ENCODE peak calls at places on chromosomes 12 and 14, in nine cellular contexts. One of them, this sample, is unnamed.

GRCh38 chr14:100661340-100661712 is 65.4 kb upstream of the DLK1 start:
- DNase-seq in NT2/D1: no peak
- DNase-seq in activated T-cell treated with anti-CD3 and anti-CD28 coated beads, Interleukin-2, amount 50 U/mL, for 72 hours: no peak
- DNase-seq in mesendoderm: no peak
- DNase-seq in fibroblast of pulmonary artery: no peak
- DNase-seq in COR-L47: no peak
- DNase-seq in stimulated activated CD8-positive, alpha-beta memory T cell treated with anti-CD3 and anti-CD28 coated beads, Interleukin-7, amount 100 ng/mL, for 48 hours: no peak
- DNase-seq in CD4-positive, alpha-beta T cell: no peak
- DNase-seq in Right ventricle myocardium inferior: no peak
- DNase-seq in this sample: no peak

GRCh38 chr14:59582845-59583509 is 6.4 kb upstream of the CCDC175 start:
- DNase-seq in activated T-cell treated with anti-CD3 and anti-CD28 coated beads, Interleukin-2, amount 50 U/mL, for 72 hours: no peak
- DNase-seq in mesendoderm: peak
- DNase-seq in CD4-positive, alpha-beta T cell: no peak
- DNase-seq in COR-L47: no peak
- DNase-seq in stimulated activated CD8-positive, alpha-beta memory T cell treated with anti-CD3 and anti-CD28 coated beads, Interleukin-7, amount 100 ng/mL, for 48 hours: no peak
- DNase-seq in fibroblast of pulmonary artery: no peak
- DNase-seq in NT2/D1: no peak
- DNase-seq in Right ventricle myocardium inferior: peak
- DNase-seq in this sample: no peak

GRCh38 chr12:94676011-94676709 is 25.8 kb upstream of the TMCC3 start:
- DNase-seq in NT2/D1: no peak
- DNase-seq in mesendoderm: peak
- DNase-seq in COR-L47: no peak
- DNase-seq in activated T-cell treated with anti-CD3 and anti-CD28 coated beads, Interleukin-2, amount 50 U/mL, for 72 hours: no peak
- DNase-seq in Right ventricle myocardium inferior: peak
- DNase-seq in stimulated activated CD8-positive, alpha-beta memory T cell treated with anti-CD3 and anti-CD28 coated beads, Interleukin-7, amount 100 ng/mL, for 48 hours: no peak
- DNase-seq in CD4-positive, alpha-beta T cell: no peak
- DNase-seq in fibroblast of pulmonary artery: peak
- DNase-seq in this sample: no peak

GRCh38 chr12:121392325-121392716 is 7.6 kb upstream of the RNF34 start:
- DNase-seq in mesendoderm: no peak
- DNase-seq in Right ventricle myocardium inferior: no peak
- DNase-seq in COR-L47: no peak
- DNase-seq in fibroblast of pulmonary artery: no peak
- DNase-seq in CD4-positive, alpha-beta T cell: no peak
- DNase-seq in stimulated activated CD8-positive, alpha-beta memory T cell treated with anti-CD3 and anti-CD28 coated beads, Interleukin-7, amount 100 ng/mL, for 48 hours: no peak
- DNase-seq in activated T-cell treated with anti-CD3 and anti-CD28 coated beads, Interleukin-2, amount 50 U/mL, for 72 hours: no peak
- DNase-seq in NT2/D1: no peak
- DNase-seq in this sample: no peak

GRCh38 chr14:105861985-105862465 is 335.6 kb downstream of the TMEM121 start:
- DNase-seq in CD4-positive, alpha-beta T cell: peak
- DNase-seq in activated T-cell treated with anti-CD3 and anti-CD28 coated beads, Interleukin-2, amount 50 U/mL, for 72 hours: peak
- DNase-seq in Right ventricle myocardium inferior: peak
- DNase-seq in stimulated activated CD8-positive, alpha-beta memory T cell treated with anti-CD3 and anti-CD28 coated beads, Interleukin-7, amount 100 ng/mL, for 48 hours: peak
- DNase-seq in COR-L47: no peak
- DNase-seq in fibroblast of pulmonary artery: no peak
- DNase-seq in NT2/D1: no peak
- DNase-seq in mesendoderm: no peak
- DNase-seq in this sample: no peak

GRCh38 chr14:51609987-51610283 is 41.8 kb upstream of the FRMD6 start:
- DNase-seq in mesendoderm: no peak
- DNase-seq in Right ventricle myocardium inferior: no peak
- DNase-seq in CD4-positive, alpha-beta T cell: no peak
- DNase-seq in fibroblast of pulmonary artery: peak
- DNase-seq in activated T-cell treated with anti-CD3 and anti-CD28 coated beads, Interleukin-2, amount 50 U/mL, for 72 hours: no peak
- DNase-seq in stimulated activated CD8-positive, alpha-beta memory T cell treated with anti-CD3 and anti-CD28 coated beads, Interleukin-7, amount 100 ng/mL, for 48 hours: no peak
- DNase-seq in COR-L47: no peak
- DNase-seq in NT2/D1: no peak
- DNase-seq in this sample: no peak

GRCh38 chr12:53113307-53113706 is 10.0 kb downstream of the SOAT2 start:
- DNase-seq in Right ventricle myocardium inferior: no peak
- DNase-seq in mesendoderm: no peak
- DNase-seq in COR-L47: no peak
- DNase-seq in stimulated activated CD8-positive, alpha-beta memory T cell treated with anti-CD3 and anti-CD28 coated beads, Interleukin-7, amount 100 ng/mL, for 48 hours: no peak
- DNase-seq in fibroblast of pulmonary artery: no peak
- DNase-seq in activated T-cell treated with anti-CD3 and anti-CD28 coated beads, Interleukin-2, amount 50 U/mL, for 72 hours: no peak
- DNase-seq in CD4-positive, alpha-beta T cell: no peak
- DNase-seq in NT2/D1: no peak
- DNase-seq in this sample: no peak

GRCh38 chr12:44930972-44931600 is 55.0 kb upstream of the NELL2 start:
- DNase-seq in COR-L47: peak
- DNase-seq in NT2/D1: peak
- DNase-seq in CD4-positive, alpha-beta T cell: no peak
- DNase-seq in activated T-cell treated with anti-CD3 and anti-CD28 coated beads, Interleukin-2, amount 50 U/mL, for 72 hours: no peak
- DNase-seq in Right ventricle myocardium inferior: no peak
- DNase-seq in mesendoderm: peak
- DNase-seq in stimulated activated CD8-positive, alpha-beta memory T cell treated with anti-CD3 and anti-CD28 coated beads, Interleukin-7, amount 100 ng/mL, for 48 hours: no peak
- DNase-seq in fibroblast of pulmonary artery: peak
- DNase-seq in this sample: peak

GRCh38 chr12:12804432-12804886 is 8.7 kb upstream of the DDX47 start:
- DNase-seq in COR-L47: no peak
- DNase-seq in activated T-cell treated with anti-CD3 and anti-CD28 coated beads, Interleukin-2, amount 50 U/mL, for 72 hours: no peak
- DNase-seq in stimulated activated CD8-positive, alpha-beta memory T cell treated with anti-CD3 and anti-CD28 coated beads, Interleukin-7, amount 100 ng/mL, for 48 hours: no peak
- DNase-seq in Right ventricle myocardium inferior: no peak
- DNase-seq in NT2/D1: no peak
- DNase-seq in fibroblast of pulmonary artery: peak
- DNase-seq in CD4-positive, alpha-beta T cell: no peak
- DNase-seq in mesendoderm: no peak
- DNase-seq in this sample: peak

GRCh38 chr14:96297000-96297399 is 41.0 kb downstream of the BDKRB1 start:
- DNase-seq in NT2/D1: no peak
- DNase-seq in fibroblast of pulmonary artery: peak
- DNase-seq in mesendoderm: no peak
- DNase-seq in activated T-cell treated with anti-CD3 and anti-CD28 coated beads, Interleukin-2, amount 50 U/mL, for 72 hours: no peak
- DNase-seq in stimulated activated CD8-positive, alpha-beta memory T cell treated with anti-CD3 and anti-CD28 coated beads, Interleukin-7, amount 100 ng/mL, for 48 hours: no peak
- DNase-seq in CD4-positive, alpha-beta T cell: no peak
- DNase-seq in COR-L47: peak
- DNase-seq in Right ventricle myocardium inferior: no peak
- DNase-seq in this sample: no peak

This sample was measured in AG04450.